ENCODE peak calls at places on chromosomes 2 and 18, in seven cellular contexts. Q, V, S, K, W, C and M are unnamed samples.

GRCh38 chr2:225582355-225583116 is 183.0 kb downstream of the NYAP2 start:
- DNase-seq in Q (no peak), V (no peak), S (no peak), K (no peak), W (no peak), C (no peak), M (no peak)

GRCh38 chr2:180012523-180012922 is 5.4 kb upstream of the CWC22 start:
- DNase-seq in Q (no peak), V (no peak), S (no peak), K (no peak), W (peak; percentile 42), C (no peak), M (peak; percentile 49)

GRCh38 chr2:157837851-157838441 is 38.2 kb downstream of the ACVR1 start:
- DNase-seq in Q (no peak), V (no peak), S (peak; percentile 82), K (no peak), W (peak; percentile 24), C (peak; percentile 42), M (no peak)

GRCh38 chr2:113891265-113891959 is 1.5 kb downstream of the ACTR3 start:
- DNase-seq in Q (no peak), V (no peak), S (no peak), K (no peak), W (no peak), C (no peak), M (no peak)

GRCh38 chr2:225512873-225513580 is 113.5 kb downstream of the NYAP2 start:
- DNase-seq in Q (no peak), V (no peak), S (no peak), K (no peak), W (no peak), C (no peak), M (no peak)

GRCh38 chr2:156445311-156446218 is 9.4 kb downstream of the GPD2 start:
- DNase-seq in Q (no peak), V (no peak), S (no peak), K (no peak), W (peak; percentile 89), C (no peak), M (no peak)

GRCh38 chr2:223528036-223528435 is 74.1 kb downstream of the SCG2 start:
- DNase-seq in Q (no peak), V (no peak), S (no peak), K (no peak), W (no peak), C (no peak), M (no peak)

GRCh38 chr18:45775241-45775676 is 50.2 kb upstream of the SIGLEC15 start:
- DNase-seq in Q (peak; percentile 46), V (peak; percentile 38), S (no peak), K (no peak), W (peak; percentile 80), C (peak; percentile 54), M (no peak)

GRCh38 chr2:177393381-177393780 is 808 bp downstream of the AGPS start:
- DNase-seq in Q (no peak), V (no peak), S (no peak), K (peak; percentile 10), W (no peak), C (no peak), M (no peak)

GRCh38 chr2:206158563-206159345 is 490 bp downstream of the NDUFS1 start:
- DNase-seq in Q (no peak), V (no peak), S (peak; percentile 24), K (no peak), W (peak; percentile 32), C (no peak), M (no peak)

GRCh38 chr2:24210723-24211122 is 35.9 kb downstream of the FAM228A start:
- DNase-seq in Q (no peak), V (no peak), S (no peak), K (no peak), W (no peak), C (no peak), M (no peak)

GRCh38 chr18:77100751-77101355 is 31.7 kb downstream of the MBP start:
- DNase-seq in Q (no peak), V (no peak), S (no peak), K (no peak), W (peak; percentile 65), C (no peak), M (no peak)

GRCh38 chr18:76643996-76644395 is 149.0 kb upstream of the ZNF516 start:
- DNase-seq in Q (no peak), V (no peak), S (no peak), K (no peak), W (no peak), C (no peak), M (no peak)

GRCh38 chr18:813405-814071 is 1.5 kb upstream of the YES1 start:
- DNase-seq in Q (no peak), V (no peak), S (no peak), K (peak; percentile 70), W (no peak), C (no peak), M (no peak)

GRCh38 chr2:233811087-233811486 is 33.0 kb downstream of the MROH2A start:
- DNase-seq in Q (no peak), V (no peak), S (no peak), K (no peak), W (no peak), C (no peak), M (no peak)

GRCh38 chr2:223526106-223526505 is 76.1 kb downstream of the SCG2 start:
- DNase-seq in Q (no peak), V (no peak), S (no peak), K (no peak), W (peak; percentile 63), C (no peak), M (peak; percentile 44)

GRCh38 chr2:119475225-119475856 is 43.7 kb downstream of the TMEM37 start:
- DNase-seq in Q (no peak), V (no peak), S (peak; percentile 49), K (no peak), W (no peak), C (no peak), M (no peak)

GRCh38 chr2:178747767-178748166 is 59.5 kb downstream of the TTN start:
- DNase-seq in Q (no peak), V (no peak), S (no peak), K (no peak), W (peak; percentile 79), C (no peak), M (no peak)

GRCh38 chr2:44136186-44136585 is 32.5 kb upstream of the PPM1B start:
- DNase-seq in Q (no peak), V (no peak), S (no peak), K (no peak), W (peak; percentile 66), C (no peak), M (no peak)

GRCh38 chr2:189203177-189203799 is 23.7 kb upstream of the COL5A2 start:
- DNase-seq in Q (no peak), V (no peak), S (peak; percentile 34), K (no peak), W (no peak), C (no peak), M (no peak)

GRCh38 chr2:217857624-217858506 is 144.9 kb downstream of the TNS1 start:
- DNase-seq in Q (no peak), V (no peak), S (no peak), K (no peak), W (no peak), C (no peak), M (no peak)

GRCh38 chr2:67169417-67170140 is 227.6 kb upstream of the ETAA1 start:
- DNase-seq in Q (no peak), V (no peak), S (no peak), K (no peak), W (no peak), C (no peak), M (no peak)

GRCh38 chr18:13464432-13465125 is 246.0 kb downstream of the LDLRAD4 start:
- DNase-seq in Q (peak; percentile 75), V (peak; percentile 76), S (no peak), K (peak; percentile 76), W (no peak), C (peak; percentile 49), M (no peak)

GRCh38 chr2:240526521-240526920 is 31.3 kb downstream of the ANKMY1 start:
- DNase-seq in Q (no peak), V (no peak), S (no peak), K (no peak), W (no peak), C (no peak), M (no peak)

GRCh38 chr2:67836861-67837260 is 225.9 kb downstream of the C1D start:
- DNase-seq in Q (no peak), V (no peak), S (no peak), K (no peak), W (no peak), C (no peak), M (no peak)

GRCh38 chr2:201642086-201642578 is 1.2 kb downstream of the TMEM237 start:
- DNase-seq in Q (no peak), V (no peak), S (peak; percentile 83), K (no peak), W (no peak), C (no peak), M (no peak)

GRCh38 chr18:3463052-3463451 is 13.1 kb downstream of the TGIF1 start:
- DNase-seq in Q (no peak), V (no peak), S (no peak), K (no peak), W (no peak), C (no peak), M (no peak)

GRCh38 chr2:44430340-44430739 is 68.6 kb downstream of the CAMKMT start:
- DNase-seq in Q (no peak), V (no peak), S (peak; percentile 62), K (no peak), W (no peak), C (no peak), M (no peak)

GRCh38 chr18:63888473-63889190 is 1.1 kb downstream of the SERPINB2 start:
- DNase-seq in Q (no peak), V (no peak), S (no peak), K (no peak), W (no peak), C (no peak), M (no peak)

GRCh38 chr2:157746234-157746950 is 117.7 kb upstream of the ACVR1C start:
- DNase-seq in Q (no peak), V (no peak), S (no peak), K (no peak), W (peak; percentile 80), C (no peak), M (peak; percentile 42)

GRCh38 chr2:199764273-199764800 is 86.7 kb downstream of the FTCDNL1 start:
- DNase-seq in Q (no peak), V (no peak), S (no peak), K (no peak), W (no peak), C (no peak), M (no peak)

GRCh38 chr18:34131008-34131407 is 93.7 kb downstream of the NOL4 start:
- DNase-seq in Q (no peak), V (no peak), S (peak; percentile 78), K (no peak), W (no peak), C (no peak), M (no peak)

GRCh38 chr18:58581265-58581664 is 47.6 kb downstream of the ALPK2 start:
- DNase-seq in Q (no peak), V (no peak), S (no peak), K (no peak), W (peak; percentile 93), C (no peak), M (no peak)

GRCh38 chr2:191976436-191976835 is 129.5 kb upstream of the CAVIN2 start:
- DNase-seq in Q (no peak), V (no peak), S (no peak), K (no peak), W (peak; percentile 54), C (no peak), M (peak; percentile 57)